ENCODE peak calls at places on chromosomes 3 and 15, in five cellular contexts. One of them, this sample, is unnamed.

GRCh38 chr15:42584031-42584765 is 8.8 kb downstream of the STARD9 start:
- DNase-seq in GM12864: no peak
- DNase-seq in astrocyte of the spinal cord: peak; percentile 10
- DNase-seq in fibroblast of mammary gland: no peak
- DNase-seq in HFFc6: no peak
- DNase-seq in this sample: no peak

GRCh38 chr15:101697488-101697887 is 26.8 kb downstream of the TARS3 start:
- DNase-seq in GM12864: no peak
- DNase-seq in astrocyte of the spinal cord: no peak
- DNase-seq in fibroblast of mammary gland: no peak
- DNase-seq in HFFc6: no peak
- DNase-seq in this sample: no peak

GRCh38 chr3:127158614-127159221 is 34.2 kb upstream of the PRR23E start:
- DNase-seq in GM12864: no peak
- DNase-seq in astrocyte of the spinal cord: peak; percentile 6
- DNase-seq in fibroblast of mammary gland: no peak
- DNase-seq in HFFc6: peak; percentile 30
- DNase-seq in this sample: no peak

GRCh38 chr15:66108483-66109270 is 144.9 kb downstream of the MEGF11 start:
- DNase-seq in GM12864: no peak
- DNase-seq in astrocyte of the spinal cord: no peak
- DNase-seq in fibroblast of mammary gland: no peak
- DNase-seq in HFFc6: no peak
- DNase-seq in this sample: no peak

GRCh38 chr15:100020181-100020580 is 286.9 kb upstream of the LYSMD4 start:
- DNase-seq in GM12864: no peak
- DNase-seq in astrocyte of the spinal cord: no peak
- DNase-seq in fibroblast of mammary gland: no peak
- DNase-seq in HFFc6: no peak
- DNase-seq in this sample: no peak

GRCh38 chr3:64254443-64254842 is 29.2 kb upstream of the PRICKLE2 start:
- DNase-seq in GM12864: no peak
- DNase-seq in astrocyte of the spinal cord: no peak
- DNase-seq in fibroblast of mammary gland: no peak
- DNase-seq in HFFc6: no peak
- DNase-seq in this sample: no peak

GRCh38 chr15:93029613-93030429 is 59.2 kb downstream of the RGMA start:
- DNase-seq in GM12864: no peak
- DNase-seq in astrocyte of the spinal cord: peak; percentile 19
- DNase-seq in fibroblast of mammary gland: peak; percentile 57
- DNase-seq in HFFc6: no peak
- DNase-seq in this sample: no peak

GRCh38 chr15:90859234-90860131 is 8.9 kb upstream of the FURIN start:
- DNase-seq in GM12864: no peak
- DNase-seq in astrocyte of the spinal cord: no peak
- DNase-seq in fibroblast of mammary gland: no peak
- DNase-seq in HFFc6: no peak
- DNase-seq in this sample: no peak

GRCh38 chr15:66819084-66819483 is 117.0 kb downstream of the SMAD6 start:
- DNase-seq in GM12864: no peak
- DNase-seq in astrocyte of the spinal cord: no peak
- DNase-seq in fibroblast of mammary gland: peak; percentile 25
- DNase-seq in HFFc6: peak; percentile 17
- DNase-seq in this sample: no peak

GRCh38 chr15:77104155-77104554 is 33.2 kb upstream of the TSPAN3 start:
- DNase-seq in GM12864: no peak
- DNase-seq in astrocyte of the spinal cord: peak; percentile 17
- DNase-seq in fibroblast of mammary gland: peak; percentile 65
- DNase-seq in HFFc6: peak; percentile 8
- DNase-seq in this sample: no peak

GRCh38 chr15:64809649-64810498 is 15.6 kb downstream of the PIF1 start:
- DNase-seq in GM12864: no peak
- DNase-seq in astrocyte of the spinal cord: peak; percentile 60
- DNase-seq in fibroblast of mammary gland: peak; percentile 70
- DNase-seq in HFFc6: peak; percentile 45
- DNase-seq in this sample: peak; percentile 25
- TF ChIP-seq CTCF in GM12864: peak; percentile 90
- TF ChIP-seq CTCF in astrocyte of the spinal cord: peak; percentile 98
- TF ChIP-seq CTCF in fibroblast of mammary gland: peak; percentile 95
- TF ChIP-seq CTCF in HFFc6: peak; percentile 95
- TF ChIP-seq CTCF in this sample: peak; percentile 97

GRCh38 chr15:79212589-79213139 is 69.9 kb upstream of the ANKRD34C start:
- DNase-seq in GM12864: no peak
- DNase-seq in astrocyte of the spinal cord: no peak
- DNase-seq in fibroblast of mammary gland: no peak
- DNase-seq in HFFc6: no peak
- DNase-seq in this sample: no peak

GRCh38 chr15:79206940-79207339 is 75.6 kb upstream of the ANKRD34C start:
- DNase-seq in GM12864: no peak
- DNase-seq in astrocyte of the spinal cord: no peak
- DNase-seq in fibroblast of mammary gland: no peak
- DNase-seq in HFFc6: no peak
- DNase-seq in this sample: no peak

GRCh38 chr15:79208179-79208578 is 74.3 kb upstream of the ANKRD34C start:
- DNase-seq in GM12864: no peak
- DNase-seq in astrocyte of the spinal cord: no peak
- DNase-seq in fibroblast of mammary gland: no peak
- DNase-seq in HFFc6: no peak
- DNase-seq in this sample: no peak

GRCh38 chr15:79209116-79209515 is 73.4 kb upstream of the ANKRD34C start:
- DNase-seq in GM12864: no peak
- DNase-seq in astrocyte of the spinal cord: no peak
- DNase-seq in fibroblast of mammary gland: no peak
- DNase-seq in HFFc6: no peak
- DNase-seq in this sample: no peak

GRCh38 chr15:79209690-79210089 is 72.8 kb upstream of the ANKRD34C start:
- DNase-seq in GM12864: no peak
- DNase-seq in astrocyte of the spinal cord: no peak
- DNase-seq in fibroblast of mammary gland: no peak
- DNase-seq in HFFc6: no peak
- DNase-seq in this sample: no peak
- TF ChIP-seq CTCF in GM12864: peak; percentile 3
- TF ChIP-seq CTCF in astrocyte of the spinal cord: peak; percentile 37
- TF ChIP-seq CTCF in fibroblast of mammary gland: peak; percentile 29
- TF ChIP-seq CTCF in HFFc6: peak; percentile 21
- TF ChIP-seq CTCF in this sample: no peak

GRCh38 chr3:69951616-69952015 is 47.9 kb upstream of the SAMMSON start:
- DNase-seq in GM12864: no peak
- DNase-seq in astrocyte of the spinal cord: no peak
- DNase-seq in fibroblast of mammary gland: no peak
- DNase-seq in HFFc6: no peak
- DNase-seq in this sample: no peak

GRCh38 chr3:69944931-69945493 is 54.5 kb upstream of the SAMMSON start:
- DNase-seq in GM12864: no peak
- DNase-seq in astrocyte of the spinal cord: no peak
- DNase-seq in fibroblast of mammary gland: no peak
- DNase-seq in HFFc6: no peak
- DNase-seq in this sample: no peak

GRCh38 chr3:69948246-69948862 is 51.2 kb upstream of the SAMMSON start:
- DNase-seq in GM12864: no peak
- DNase-seq in astrocyte of the spinal cord: peak; percentile 62
- DNase-seq in fibroblast of mammary gland: peak; percentile 59
- DNase-seq in HFFc6: peak; percentile 34
- DNase-seq in this sample: peak; percentile 25
- TF ChIP-seq CTCF in GM12864: peak; percentile 35
- TF ChIP-seq CTCF in astrocyte of the spinal cord: peak; percentile 47
- TF ChIP-seq CTCF in fibroblast of mammary gland: peak; percentile 56
- TF ChIP-seq CTCF in HFFc6: peak; percentile 89
- TF ChIP-seq CTCF in this sample: peak; percentile 60

DNA sequence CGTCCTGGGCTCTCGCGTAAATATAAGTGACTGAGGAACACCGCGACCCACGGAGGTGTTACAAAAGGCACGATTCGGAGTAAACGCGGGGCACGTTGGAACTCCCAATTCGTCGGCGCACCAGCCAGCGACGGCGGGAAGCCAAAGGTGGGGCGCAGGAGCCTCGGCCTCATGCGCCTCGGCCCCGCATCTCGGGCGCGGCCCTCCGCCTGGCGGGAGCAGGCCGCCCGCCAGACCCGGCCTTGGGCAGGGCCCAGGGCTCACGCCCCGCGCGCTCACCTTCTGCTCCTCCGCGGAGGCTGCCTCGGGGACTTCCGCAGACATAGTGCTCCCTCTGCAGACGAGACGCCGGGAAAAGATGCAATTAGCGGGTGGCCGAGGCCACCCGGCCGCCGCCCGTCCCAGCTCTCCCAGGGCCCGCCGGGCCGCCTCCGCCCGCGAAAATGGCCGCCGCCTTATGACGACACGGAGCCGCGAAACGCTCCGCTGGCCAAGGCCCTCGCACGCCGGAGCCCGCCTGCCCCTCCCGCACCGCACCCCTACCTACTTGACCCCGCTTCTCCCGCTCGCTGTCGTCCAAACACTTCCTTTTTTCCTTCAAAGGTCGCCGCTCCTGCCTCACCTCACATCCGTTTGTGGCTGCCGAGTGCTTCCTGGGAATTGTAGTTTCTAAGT is at the start of gene ARPP19:
- DNase-seq in GM12864: peak; percentile 81
- DNase-seq in astrocyte of the spinal cord: peak; percentile 94
- DNase-seq in fibroblast of mammary gland: peak; percentile 90
- DNase-seq in HFFc6: peak; percentile 84
- DNase-seq in this sample: peak; percentile 67
- TF ChIP-seq CTCF in GM12864: no peak
- TF ChIP-seq CTCF in astrocyte of the spinal cord: no peak
- TF ChIP-seq CTCF in fibroblast of mammary gland: no peak
- TF ChIP-seq CTCF in HFFc6: peak; percentile 47
- TF ChIP-seq CTCF in this sample: peak; percentile 7

GRCh38 chr3:156230291-156230900 is 110.0 kb downstream of the KCNAB1 start:
- DNase-seq in GM12864: no peak
- DNase-seq in astrocyte of the spinal cord: no peak
- DNase-seq in fibroblast of mammary gland: peak; percentile 10
- DNase-seq in HFFc6: no peak
- DNase-seq in this sample: no peak

GRCh38 chr3:156233875-156234274 is 113.5 kb downstream of the KCNAB1 start:
- DNase-seq in GM12864: no peak
- DNase-seq in astrocyte of the spinal cord: no peak
- DNase-seq in fibroblast of mammary gland: no peak
- DNase-seq in HFFc6: no peak
- DNase-seq in this sample: no peak
- TF ChIP-seq CTCF in GM12864: no peak
- TF ChIP-seq CTCF in astrocyte of the spinal cord: no peak
- TF ChIP-seq CTCF in fibroblast of mammary gland: no peak
- TF ChIP-seq CTCF in HFFc6: no peak
- TF ChIP-seq CTCF in this sample: no peak

This sample was measured in AG09319.